ENCODE peak calls at places on chromosomes 13 and 19, in six cellular contexts. R, U, T, S, N and E are unnamed samples.

GRCh38 chr13:30486230-30487074 is 20.7 kb upstream of the HMGB1 start:
- DNase-seq in U (no peak), R (no peak), T (peak; percentile 96), S (no peak), N (peak; percentile 40), E (no peak)

GRCh38 chr19:27734496-27735220 is 1478.3 kb downstream of the UQCRFS1 start:
- DNase-seq in U (no peak), N (no peak), R (no peak), T (no peak), S (no peak), E (no peak)

GRCh38 chr13:108769213-108770070 is 140.0 kb downstream of the MYO16 start:
- DNase-seq in T (no peak), S (no peak), R (no peak), N (no peak), U (no peak), E (no peak)

GRCh38 chr19:7230826-7231225 is 63.4 kb downstream of the INSR start:
- DNase-seq in R (no peak), U (no peak), S (no peak), N (no peak), T (no peak), E (no peak)

GRCh38 chr19:40423227-40423566 is 2.6 kb downstream of the SERTAD1 start:
- DNase-seq in R (no peak), S (no peak), N (no peak), T (no peak), U (no peak), E (no peak)

GRCh38 chr19:49014123-49014869 is 2.6 kb downstream of the LHB start:
- DNase-seq in R (peak; percentile 40), N (no peak), S (no peak), T (peak; percentile 75), U (no peak), E (peak; percentile 44)

GRCh38 chr13:90445179-90445578 is 902.3 kb upstream of the MIR17HG start:
- DNase-seq in S (peak; percentile 31), U (peak; percentile 15), N (peak; percentile 38), T (peak; percentile 64), R (peak; percentile 90), E (peak; percentile 68)

GRCh38 chr13:93290503-93290902 is 63.9 kb downstream of the GPC6 start:
- DNase-seq in U (no peak), R (peak; percentile 46), T (no peak), N (no peak), S (no peak), E (peak; percentile 59)

GRCh38 chr13:33345842-33346241 is 60.3 kb upstream of the STARD13 start:
- DNase-seq in T (no peak), R (no peak), N (no peak), U (no peak), S (no peak), E (no peak)

GRCh38 chr19:46631481-46631880 is 4.5 kb downstream of the GNG8 start:
- DNase-seq in N (no peak), U (no peak), R (peak; percentile 61), T (no peak), S (no peak), E (peak; percentile 51)

GRCh38 chr19:51422053-51422448 is 4.6 kb upstream of the SIGLEC10 start:
- DNase-seq in U (peak; percentile 88), N (peak; percentile 90), R (peak; percentile 59), S (peak; percentile 69), T (peak; percentile 77), E (peak; percentile 54)

GRCh38 chr13:97353927-97354326 is 80.0 kb upstream of the RAP2A start:
- DNase-seq in T (peak; percentile 70), S (no peak), U (no peak), R (peak; percentile 62), N (no peak), E (no peak)

GRCh38 chr13:75826391-75826790 is 190.3 kb downstream of the LMO7 start:
- DNase-seq in U (no peak), S (no peak), T (no peak), R (no peak), N (no peak), E (no peak)

GRCh38 chr13:112619730-112620639 is 32.0 kb upstream of the TUBGCP3 start:
- DNase-seq in N (peak; percentile 91), T (no peak), R (no peak), S (no peak), U (peak; percentile 73), E (peak; percentile 56)

GRCh38 chr13:29886446-29886845 is 36.0 kb upstream of the UBL3 start:
- DNase-seq in U (no peak), S (no peak), R (no peak), N (no peak), T (no peak), E (no peak)

GRCh38 chr13:75938811-75939525 is 302.8 kb downstream of the LMO7 start:
- DNase-seq in N (no peak), S (no peak), R (peak; percentile 19), T (no peak), U (no peak), E (no peak)

GRCh38 chr19:43450545-43450997 is 14.8 kb downstream of the LYPD3 start:
- DNase-seq in S (no peak), U (no peak), R (peak; percentile 79), T (no peak), N (no peak), E (peak; percentile 36)

GRCh38 chr13:77338961-77339401 is 12.1 kb upstream of the MYCBP2 start:
- DNase-seq in U (no peak), N (no peak), T (no peak), S (no peak), R (no peak), E (no peak)

GRCh38 chr13:99792079-99792921 is 179.3 kb downstream of the ZIC5 start:
- DNase-seq in R (no peak), S (no peak), T (no peak), N (peak; percentile 44), U (no peak), E (no peak)

GRCh38 chr13:112067121-112067741 is at the start of gene SOX1:
- DNase-seq in S (no peak), R (no peak), U (no peak), N (peak; percentile 69), T (no peak), E (no peak)

GRCh38 chr13:111429064-111429558 is 108.7 kb downstream of the TEX29 start:
- DNase-seq in S (no peak), N (peak; percentile 82), R (peak; percentile 18), T (peak; percentile 37), U (peak; percentile 37), E (peak; percentile 4)

GRCh38 chr13:101514695-101515275 is 62.3 kb downstream of the ITGBL1 start:
- DNase-seq in S (no peak), U (peak; percentile 21), T (peak; percentile 40), R (peak; percentile 68), N (no peak), E (peak; percentile 61)

GRCh38 chr19:47765522-47766358 is 12.8 kb upstream of the SELENOW start:
- DNase-seq in U (no peak), T (no peak), S (no peak), R (peak; percentile 44), N (peak; percentile 87), E (peak; percentile 72)

GRCh38 chr13:30762643-30763042 is 27.3 kb downstream of the ALOX5AP start:
- DNase-seq in R (peak; percentile 10), T (peak; percentile 28), U (no peak), S (no peak), N (no peak), E (no peak)

GRCh38 chr13:40772765-40773473 is 1.9 kb upstream of the MRPS31 start:
- DNase-seq in N (no peak), U (no peak), T (no peak), R (no peak), S (no peak), E (no peak)

GRCh38 chr13:40765602-40766001 is 5.4 kb downstream of the MRPS31 start:
- DNase-seq in N (no peak), R (no peak), S (no peak), U (no peak), T (no peak), E (no peak)

GRCh38 chr13:40770609-40770933 is 419 bp downstream of the MRPS31 start:
- DNase-seq in N (no peak), R (no peak), U (no peak), S (no peak), T (no peak), E (no peak)

GRCh38 chr13:40770934-40771618 is at the start of gene MRPS31:
- DNase-seq in R (peak; percentile 91), U (peak; percentile 91), N (peak; percentile 97), S (peak; percentile 90), T (peak; percentile 97), E (peak; percentile 95)

DNA sequence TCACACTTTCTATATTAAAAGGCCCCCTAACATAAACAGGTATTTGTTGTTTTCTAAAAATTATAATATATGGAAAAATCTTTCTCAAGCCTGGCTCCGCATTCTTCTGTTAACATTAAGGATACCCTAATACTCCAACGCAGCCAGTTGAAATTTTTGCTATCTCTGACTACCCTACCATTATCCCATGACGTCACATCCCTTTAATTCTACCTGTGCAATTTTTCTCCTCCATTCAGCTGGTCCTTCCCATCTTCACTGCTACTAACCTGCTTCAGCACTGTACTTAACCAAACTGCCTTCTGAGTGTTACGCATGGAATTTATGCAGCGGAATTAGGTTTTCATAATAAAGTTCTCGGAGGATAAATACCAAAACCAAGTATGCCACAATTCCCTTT is 1.0 kb downstream of the MRPS31 start:
- DNase-seq in N (no peak), S (no peak), R (no peak), U (no peak), T (no peak), E (no peak)
- H3K4me2 ChIP-seq in N (peak overlapping the region; percentile 99), S (peak overlapping the region; percentile 94), R (peak overlapping the region; percentile 98), U (peak overlapping the region; percentile 53), T (peak overlapping the region; percentile 88), E (peak overlapping the region; percentile 64)

GRCh38 chr19:34525001-34525400 is 43.4 kb downstream of the WTIP start:
- DNase-seq in T (no peak), U (no peak), S (no peak), R (no peak), N (no peak), E (no peak)
- H3K14ac ChIP-seq in T (no peak overlapping the region), U (no peak overlapping the region), S (no peak overlapping the region), R (no peak overlapping the region), N (no peak overlapping the region), E (no peak overlapping the region)

GRCh38 chr19:17352608-17353280 is 15.4 kb downstream of the GTPBP3 start:
- DNase-seq in U (no peak), T (no peak), S (no peak), N (no peak), R (no peak), E (no peak)
- H3K4me2 ChIP-seq in U (no peak overlapping the region), T (no peak overlapping the region), S (no peak overlapping the region), N (no peak overlapping the region), R (no peak overlapping the region), E (no peak overlapping the region)

GRCh38 chr13:91726666-91727065 is 328.2 kb downstream of the GPC5 start:
- DNase-seq in R (no peak), N (no peak), U (no peak), T (no peak), S (no peak), E (no peak)
- H3K14ac ChIP-seq in R (no peak overlapping the region), N (no peak overlapping the region), U (no peak overlapping the region), T (no peak overlapping the region), S (no peak overlapping the region), E (no peak overlapping the region)